ENCODE peak calls at places on chromosome 1, in ten cellular contexts. R is OCI-LY7; E is A549; P is mucosa of descending colon; O is aorta; T is CD4-positive, CD25-positive, alpha-beta regulatory T cell; J is fibroblast of lung; D is suprapubic skin; Y is tibial artery; V is heart right ventricle. K is an unnamed sample.

GRCh38 chr1:246725191-246725590 is 982 bp downstream of the SCCPDH start:
- DNase-seq in R (no peak), E (no peak), P (no peak), O (no peak), T (no peak), J (no peak), D (no peak), Y (no peak), V (no peak), K (no peak)

GRCh38 chr1:201307760-201308499 is 24.6 kb downstream of the PKP1 start:
- DNase-seq in R (no peak), E (peak; percentile 37), P (peak; percentile 78), O (no peak), T (no peak), J (no peak), D (peak; percentile 91), Y (peak; percentile 50), V (no peak), K (no peak)

GRCh38 chr1:17617787-17618557 is 78.5 kb downstream of the ARHGEF10L start:
- DNase-seq in R (no peak), E (no peak), P (no peak), O (peak; percentile 91), T (no peak), J (peak; percentile 45), D (no peak), Y (peak; percentile 85), V (peak; percentile 73), K (peak; percentile 39)

GRCh38 chr1:33316601-33317000 is 4.3 kb downstream of the A3GALT2 start:
- DNase-seq in R (no peak), E (no peak), P (peak; percentile 8), O (no peak), T (no peak), J (no peak), D (no peak), Y (no peak), V (no peak), K (no peak)

GRCh38 chr1:29470087-29470787 is 233.9 kb downstream of the PTPRU start:
- DNase-seq in R (no peak), E (no peak), P (no peak), O (no peak), T (no peak), J (no peak), D (no peak), Y (no peak), V (no peak), K (no peak)

GRCh38 chr1:119587328-119587727 is 60.7 kb downstream of the ZNF697 start:
- DNase-seq in R (no peak), E (no peak), P (no peak), O (no peak), T (no peak), J (peak; percentile 18), D (no peak), Y (no peak), V (no peak), K (no peak)

GRCh38 chr1:106360252-106360651 is 696.2 kb upstream of the PRMT6 start:
- DNase-seq in R (no peak), E (no peak), P (no peak), O (no peak), T (no peak), J (no peak), D (no peak), Y (no peak), V (no peak), K (no peak)

GRCh38 chr1:212749924-212750535 is 41.5 kb downstream of the NSL1 start:
- DNase-seq in R (peak; percentile 47), E (peak; percentile 77), P (no peak), O (no peak), T (no peak), J (peak; percentile 87), D (no peak), Y (no peak), V (no peak), K (no peak)

GRCh38 chr1:31891280-31891679 is 46.9 kb downstream of the PTP4A2 start:
- DNase-seq in R (no peak), E (no peak), P (no peak), O (no peak), T (no peak), J (no peak), D (no peak), Y (no peak), V (no peak), K (no peak)

GRCh38 chr1:101235696-101236545 is 898 bp upstream of the S1PR1 start:
- DNase-seq in R (peak; percentile 41), E (no peak), P (peak; percentile 61), O (peak; percentile 65), T (peak; percentile 42), J (peak; percentile 48), D (peak; percentile 69), Y (peak; percentile 41), V (peak; percentile 35), K (peak; percentile 30)

GRCh38 chr1:70934197-70934961 is 113.2 kb downstream of the PTGER3 start:
- DNase-seq in R (no peak), E (no peak), P (no peak), O (no peak), T (no peak), J (no peak), D (no peak), Y (no peak), V (no peak), K (no peak)

GRCh38 chr1:58290685-58291372 is 255.7 kb downstream of the OMA1 start:
- DNase-seq in R (no peak), E (no peak), P (no peak), O (no peak), T (no peak), J (peak; percentile 21), D (no peak), Y (no peak), V (no peak), K (no peak)

GRCh38 chr1:116375884-116376733 is 3.1 kb downstream of the ATP1A1 start:
- DNase-seq in R (peak; percentile 68), E (peak; percentile 46), P (peak; percentile 89), O (peak; percentile 83), T (peak; percentile 19), J (peak; percentile 88), D (peak; percentile 93), Y (peak; percentile 89), V (peak; percentile 71), K (peak; percentile 47)
- H3K4me1 ChIP-seq in R (peaks cover 71% of the 10 kb centered on the region), E (peaks cover 67% of the 10 kb centered on the region), P (peaks cover 53% of the 10 kb centered on the region), O (peaks cover 15% of the 10 kb centered on the region), T (peaks cover 70% of the 10 kb centered on the region), J (peaks cover 26% of the 10 kb centered on the region), D (peaks cover 76% of the 10 kb centered on the region), Y (peaks cover 74% of the 10 kb centered on the region), V (peaks cover 82% of the 10 kb centered on the region), K (peaks cover 65% of the 10 kb centered on the region)

GRCh38 chr1:11793819-11794218 is 11.9 kb downstream of the MTHFR start:
- DNase-seq in R (no peak), E (no peak), P (no peak), O (no peak), T (no peak), J (no peak), D (peak; percentile 52), Y (no peak), V (no peak), K (no peak)

GRCh38 chr1:11792106-11792505 is 13.7 kb downstream of the MTHFR start:
- DNase-seq in R (no peak), E (no peak), P (no peak), O (peak; percentile 45), T (no peak), J (no peak), D (no peak), Y (no peak), V (peak; percentile 66), K (no peak)

GRCh38 chr1:11796036-11796828 is 9.5 kb downstream of the MTHFR start:
- DNase-seq in R (no peak), E (no peak), P (no peak), O (no peak), T (no peak), J (no peak), D (peak; percentile 58), Y (no peak), V (no peak), K (no peak)

GRCh38 chr1:11795238-11795890 is 10.4 kb downstream of the MTHFR start:
- DNase-seq in R (no peak), E (no peak), P (no peak), O (no peak), T (no peak), J (no peak), D (peak; percentile 41), Y (no peak), V (no peak), K (no peak)

DNA sequence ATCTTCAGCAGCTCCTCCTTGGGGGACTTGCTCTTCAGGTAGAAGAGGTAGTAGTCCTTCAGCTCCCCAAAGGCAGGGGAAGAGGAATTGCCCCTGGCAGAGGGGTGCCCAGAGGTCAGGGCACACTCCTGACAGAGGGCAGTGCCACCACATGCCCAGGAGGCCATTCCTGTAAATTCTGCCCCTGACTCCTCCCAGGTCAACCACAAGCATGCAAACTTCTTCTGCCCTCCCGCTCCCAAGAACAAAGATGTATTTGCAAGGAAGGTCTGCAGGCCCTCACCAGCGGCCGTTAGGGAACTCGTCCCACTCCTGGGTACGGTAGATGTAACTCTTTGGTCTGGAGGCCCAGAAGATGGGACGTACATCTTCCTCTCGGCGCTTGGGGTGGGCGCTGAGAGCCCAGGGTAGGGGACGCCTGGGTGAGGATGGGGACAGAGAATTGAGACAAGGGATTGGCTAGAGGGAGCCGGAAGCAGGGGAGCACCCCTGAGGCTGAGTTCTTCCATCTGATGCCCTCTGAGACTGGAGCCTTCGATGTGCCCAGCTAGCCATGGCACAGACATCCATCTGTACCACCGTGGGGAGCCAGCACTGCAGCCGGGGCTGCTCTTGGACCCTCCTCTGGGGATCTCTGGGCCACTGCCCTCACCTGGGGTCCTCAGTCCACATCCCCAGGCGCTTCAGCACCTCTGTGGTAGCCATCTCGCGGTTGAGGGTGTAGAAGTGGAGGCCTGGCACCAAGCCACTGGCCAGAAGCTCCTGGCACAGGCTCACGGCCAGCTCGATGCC is 11.1 kb downstream of the MTHFR start:
- DNase-seq in R (no peak), E (no peak), P (no peak), O (no peak), T (no peak), J (no peak), D (peak; percentile 57), Y (no peak), V (no peak), K (no peak)
- H3K4me1 ChIP-seq in R (no peaks in the 10 kb centered on the region), E (peaks cover 12% of the 10 kb centered on the region), P (peaks cover 8% of the 10 kb centered on the region), O (peaks cover 5% of the 10 kb centered on the region), T (no peaks in the 10 kb centered on the region), J (peaks cover 31% of the 10 kb centered on the region), D (peaks cover 31% of the 10 kb centered on the region), Y (peaks cover 51% of the 10 kb centered on the region), V (peaks cover 90% of the 10 kb centered on the region), K (no peaks in the 10 kb centered on the region)

DNA sequence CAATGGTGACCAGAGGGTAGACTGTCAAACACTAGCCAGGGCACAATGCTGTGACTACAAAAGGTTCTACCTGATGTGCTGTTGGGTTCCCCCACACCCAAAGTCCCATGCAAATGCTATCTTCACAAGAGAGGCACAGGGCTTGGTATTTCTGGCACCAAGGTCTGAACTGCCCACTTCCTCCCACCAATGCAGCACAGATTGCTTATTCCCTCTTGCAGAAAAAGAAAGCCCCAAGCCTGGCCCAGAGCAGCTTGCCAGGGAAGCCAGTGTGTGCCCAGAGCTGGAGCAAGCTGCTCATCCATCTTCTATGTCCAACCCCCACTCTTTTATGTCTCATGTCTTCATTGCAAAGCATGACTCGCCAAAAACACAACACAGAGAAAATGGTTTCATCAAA is 149.4 kb upstream of the CAMK1G start:
- DNase-seq in R (no peak), E (peak; percentile 25), P (no peak), O (no peak), T (no peak), J (no peak), D (no peak), Y (no peak), V (no peak), K (no peak)
- H3K4me1 ChIP-seq in R (no peaks in the 10 kb centered on the region), E (peaks cover 22% of the 10 kb centered on the region), P (no peaks in the 10 kb centered on the region), O (no peaks in the 10 kb centered on the region), T (no peaks in the 10 kb centered on the region), J (no peaks in the 10 kb centered on the region), D (peaks cover 40% of the 10 kb centered on the region), Y (no peaks in the 10 kb centered on the region), V (no peaks in the 10 kb centered on the region), K (no peaks in the 10 kb centered on the region)

GRCh38 chr1:65148548-65149390 is 766 bp downstream of the AK4 start:
- DNase-seq in R (peak; percentile 2), E (peak; percentile 40), P (peak; percentile 63), O (peak; percentile 79), T (no peak), J (peak; percentile 3), D (peak; percentile 76), Y (peak; percentile 54), V (peak; percentile 60), K (peak; percentile 17)
- H3K4me1 ChIP-seq in R (no peaks in the 10 kb centered on the region), E (peaks cover 8% of the 10 kb centered on the region), P (no peaks in the 10 kb centered on the region), O (no peaks in the 10 kb centered on the region), T (peaks cover 24% of the 10 kb centered on the region), J (no peaks in the 10 kb centered on the region), D (peaks cover 30% of the 10 kb centered on the region), Y (peaks cover 27% of the 10 kb centered on the region), V (peaks cover 23% of the 10 kb centered on the region), K (no peaks in the 10 kb centered on the region)